ENCODE peak calls at places on chromosomes 6 and 20, in seven cellular contexts. K is A549, O is SJCRH30, H is psoas muscle, L is neural progenitor cell, I is heart left ventricle, Q is heart right ventricle. F is an unnamed sample.

GRCh38 chr20:1894471-1894950 is 696 bp upstream of the SIRPA start:
- DNase-seq in K (peak; percentile 62), O (peak; percentile 35), H (peak; percentile 85), L (peak; percentile 86), I (peak; percentile 74), Q (no peak), F (no peak)

GRCh38 chr6:136344420-136344819 is 54.8 kb upstream of the BCLAF1 start:
- DNase-seq in K (no peak), O (peak; percentile 24), H (no peak), L (no peak), I (no peak), Q (no peak), F (no peak)

GRCh38 chr6:4567141-4567540 is 209.1 kb upstream of the CDYL start:
- DNase-seq in K (no peak), O (no peak), H (no peak), L (no peak), I (no peak), Q (no peak), F (peak; percentile 24)

GRCh38 chr6:106705156-106705555 is 75.8 kb downstream of the QRSL1 start:
- DNase-seq in K (no peak), O (no peak), H (no peak), L (no peak), I (no peak), Q (no peak), F (no peak)

GRCh38 chr20:33108641-33109040 is 29.2 kb downstream of the BPIFB4 start:
- DNase-seq in K (no peak), O (no peak), H (no peak), L (no peak), I (no peak), Q (no peak), F (no peak)

GRCh38 chr6:83008631-83009030 is 57.0 kb downstream of the UBE3D start:
- DNase-seq in K (no peak), O (no peak), H (no peak), L (no peak), I (no peak), Q (no peak), F (no peak)

GRCh38 chr6:44234101-44235090 is 11.0 kb downstream of the SLC29A1 start:
- DNase-seq in K (no peak), O (peak; percentile 68), H (peak; percentile 96), L (peak; percentile 87), I (peak; percentile 94), Q (peak; percentile 90), F (no peak)

GRCh38 chr6:38671885-38672467 is 31.0 kb downstream of the GLO1 start:
- DNase-seq in K (peak; percentile 56), O (peak; percentile 75), H (no peak), L (peak; percentile 74), I (no peak), Q (peak; percentile 14), F (peak; percentile 1)

GRCh38 chr6:116229287-116229913 is 24.5 kb downstream of the TSPYL4 start:
- DNase-seq in K (no peak), O (no peak), H (peak; percentile 80), L (peak; percentile 92), I (peak; percentile 90), Q (peak; percentile 91), F (no peak)

GRCh38 chr6:69096681-69097080 is 461.6 kb downstream of the ADGRB3 start:
- DNase-seq in K (no peak), O (no peak), H (no peak), L (no peak), I (no peak), Q (no peak), F (no peak)

GRCh38 chr6:70108230-70108629 is 194.7 kb downstream of the COL9A1 start:
- DNase-seq in K (peak; percentile 4), O (peak; percentile 88), H (no peak), L (peak; percentile 57), I (no peak), Q (no peak), F (no peak)

GRCh38 chr6:142945446-142946180 is 637 bp upstream of the HIVEP2 start:
- DNase-seq in K (peak; percentile 27), O (peak; percentile 65), H (peak; percentile 83), L (peak; percentile 65), I (peak; percentile 58), Q (no peak), F (no peak)

GRCh38 chr6:13281630-13282156 is 46.6 kb downstream of the TBC1D7 start:
- DNase-seq in K (no peak), O (no peak), H (no peak), L (no peak), I (no peak), Q (no peak), F (no peak)

GRCh38 chr6:169296170-169296569 is 42.5 kb upstream of the THBS2 start:
- DNase-seq in K (no peak), O (no peak), H (no peak), L (no peak), I (no peak), Q (no peak), F (peak; percentile 56)

GRCh38 chr20:64155258-64156135 is 8.8 kb upstream of the MYT1 start:
- DNase-seq in K (no peak), O (no peak), H (no peak), L (no peak), I (no peak), Q (no peak), F (no peak)

GRCh38 chr20:8229090-8229489 is 97.0 kb downstream of the PLCB1 start:
- DNase-seq in K (no peak), O (no peak), H (no peak), L (no peak), I (no peak), Q (no peak), F (no peak)

GRCh38 chr6:33738153-33738552 is 8.6 kb downstream of the IP6K3 start:
- DNase-seq in K (no peak), O (no peak), H (peak; percentile 70), L (no peak), I (peak; percentile 27), Q (no peak), F (no peak)

GRCh38 chr6:70389261-70389660 is 24.0 kb upstream of the FAM135A start:
- DNase-seq in K (no peak), O (no peak), H (no peak), L (no peak), I (no peak), Q (no peak), F (no peak)

GRCh38 chr6:168150551-168151444 is 71.8 kb upstream of the FRMD1 start:
- DNase-seq in K (no peak), O (no peak), H (no peak), L (peak; percentile 48), I (no peak), Q (no peak), F (no peak)

GRCh38 chr20:25397081-25397480 is 6.4 kb upstream of the ABHD12 start:
- DNase-seq in K (no peak), O (no peak), H (no peak), L (no peak), I (no peak), Q (no peak), F (no peak)

GRCh38 chr20:56875052-56875663 is 246.1 kb downstream of the TFAP2C start:
- DNase-seq in K (peak; percentile 65), O (peak; percentile 30), H (no peak), L (no peak), I (no peak), Q (no peak), F (peak; percentile 80)

GRCh38 chr6:112223070-112223861 is 31.1 kb downstream of the LAMA4 start:
- DNase-seq in K (no peak), O (no peak), H (no peak), L (no peak), I (no peak), Q (no peak), F (no peak)
- H3K27ac ChIP-seq in K (peak overlapping the region; percentile 38), O (no peak overlapping the region), H (peak overlapping the region; percentile 55), L (no peak overlapping the region), I (peak overlapping the region; percentile 72), Q (peak overlapping the region; percentile 25), F (no peak overlapping the region)

DNA sequence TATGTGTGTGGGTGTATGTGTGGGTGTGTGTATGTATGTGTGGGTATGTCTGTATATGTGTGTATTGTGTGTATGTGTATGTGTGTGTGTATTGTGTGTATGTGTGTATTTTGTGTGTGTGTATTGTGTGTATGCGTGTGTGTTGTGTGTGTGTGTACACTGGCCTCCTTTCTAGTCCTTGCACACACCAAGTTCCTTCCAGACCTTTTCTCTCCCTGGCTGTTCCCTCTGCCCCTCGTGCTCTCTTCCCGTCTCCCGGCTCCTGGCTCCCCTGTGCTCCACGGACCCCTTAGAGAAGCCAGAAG is 11.4 kb downstream of the VSTM2L start:
- DNase-seq in K (no peak), O (no peak), H (no peak), L (no peak), I (no peak), Q (no peak), F (no peak)
- H3K27ac ChIP-seq in K (no peak overlapping the region), O (no peak overlapping the region), H (no peak overlapping the region), L (no peak overlapping the region), I (no peak overlapping the region), Q (no peak overlapping the region), F (no peak overlapping the region)

GRCh38 chr6:46324706-46325105 is 153.9 kb upstream of the ENPP5 start:
- DNase-seq in K (no peak), O (peak; percentile 22), H (no peak), L (no peak), I (no peak), Q (no peak), F (no peak)

GRCh38 chr6:46323312-46323965 is 152.7 kb upstream of the ENPP5 start:
- DNase-seq in K (no peak), O (peak; percentile 72), H (no peak), L (no peak), I (no peak), Q (no peak), F (peak; percentile 75)

GRCh38 chr6:46325561-46326525 is 155.1 kb upstream of the ENPP5 start:
- DNase-seq in K (no peak), O (peak; percentile 12), H (peak; percentile 45), L (peak; percentile 1), I (no peak), Q (peak; percentile 23), F (no peak)

GRCh38 chr6:46323966-46324622 is 153.3 kb upstream of the ENPP5 start:
- DNase-seq in K (no peak), O (peak; percentile 3), H (no peak), L (no peak), I (no peak), Q (no peak), F (no peak)

DNA sequence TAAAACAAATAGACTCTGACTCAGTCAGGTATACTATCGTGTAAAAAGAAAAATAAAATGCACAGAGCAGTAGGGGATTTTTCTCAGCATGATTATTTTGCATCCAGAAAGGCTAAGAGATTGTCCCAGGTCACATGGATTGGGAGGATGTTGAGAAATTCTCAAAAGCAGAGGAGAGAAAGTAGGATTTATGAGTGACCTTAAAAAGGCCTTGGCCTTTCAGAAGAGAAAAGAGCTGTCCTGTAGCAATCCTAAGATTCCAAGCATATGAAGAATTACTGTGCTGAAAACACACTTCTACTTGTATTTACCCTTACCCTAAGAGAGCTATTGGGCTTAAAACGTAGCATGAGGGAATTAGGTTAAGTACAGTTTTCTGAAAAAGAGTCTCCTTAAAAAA is 149.7 kb upstream of the ENPP5 start:
- DNase-seq in K (no peak), O (no peak), H (no peak), L (no peak), I (no peak), Q (no peak), F (no peak)
- H3K27ac ChIP-seq in K (no peak overlapping the region), O (no peak overlapping the region), H (no peak overlapping the region), L (no peak overlapping the region), I (no peak overlapping the region), Q (no peak overlapping the region), F (no peak overlapping the region)

DNA sequence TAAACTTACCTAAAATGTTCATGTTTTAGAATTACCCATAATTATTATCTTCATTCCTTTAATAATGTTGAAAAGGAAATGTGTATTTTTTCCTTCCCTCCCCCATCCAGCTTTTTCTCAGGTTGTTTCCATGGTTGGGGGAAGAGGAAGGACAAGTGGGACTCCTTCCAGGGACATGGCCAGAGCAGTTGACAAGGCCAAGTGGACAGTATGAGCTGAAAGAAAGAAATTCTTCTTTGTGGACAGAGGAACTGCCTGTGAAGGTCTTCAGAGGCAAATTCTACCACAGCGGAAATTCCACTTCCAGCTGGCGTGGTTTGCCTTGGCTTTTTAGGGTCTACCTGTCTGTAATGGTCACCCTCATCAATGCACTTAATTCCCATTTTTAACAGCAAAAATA is 33.8 kb downstream of the RIN2 start:
- DNase-seq in K (no peak), O (no peak), H (no peak), L (no peak), I (no peak), Q (no peak), F (no peak)
- H3K27ac ChIP-seq in K (no peak overlapping the region), O (no peak overlapping the region), H (no peak overlapping the region), L (no peak overlapping the region), I (no peak overlapping the region), Q (no peak overlapping the region), F (no peak overlapping the region)

F was measured in epithelial cell of prostate.